ENCODE peak calls at places on chromosomes 1 and 21, in ten cellular contexts. C, X, R, A, D, B, W, O, E and K are unnamed samples.

GRCh38 chr1:30603081-30603858 is 120.1 kb downstream of the MATN1 start:
- DNase-seq in C (no peak), X (no peak), R (no peak), A (no peak), D (no peak), B (no peak), W (no peak), O (no peak), E (no peak), K (no peak)

GRCh38 chr1:101371259-101371658 is 134.4 kb downstream of the S1PR1 start:
- DNase-seq in C (peak; percentile 37), X (no peak), R (no peak), A (no peak), D (no peak), B (peak; percentile 38), W (peak; percentile 96), O (no peak), E (no peak), K (no peak)

GRCh38 chr21:43741425-43742096 is 22.6 kb downstream of the PDXK start:
- DNase-seq in C (no peak), X (no peak), R (no peak), A (no peak), D (no peak), B (no peak), W (no peak), O (no peak), E (no peak), K (no peak)

GRCh38 chr1:13900583-13900982 is 200.6 kb downstream of the PRDM2 start:
- DNase-seq in C (no peak), X (no peak), R (no peak), A (no peak), D (no peak), B (no peak), W (no peak), O (no peak), E (no peak), K (no peak)

GRCh38 chr21:45990741-45991605 is 9.4 kb downstream of the COL6A1 start:
- DNase-seq in C (no peak), X (peak; percentile 25), R (peak; percentile 67), A (peak; percentile 9), D (peak; percentile 34), B (peak; percentile 15), W (no peak), O (peak; percentile 9), E (no peak), K (no peak)

GRCh38 chr21:36207577-36208320 is 51.1 kb downstream of the DOP1B start:
- DNase-seq in C (no peak), X (no peak), R (no peak), A (no peak), D (peak; percentile 29), B (no peak), W (no peak), O (no peak), E (no peak), K (no peak)

GRCh38 chr1:48596036-48596435 is 124.0 kb upstream of the SPATA6 start:
- DNase-seq in C (no peak), X (no peak), R (no peak), A (no peak), D (no peak), B (no peak), W (no peak), O (no peak), E (no peak), K (no peak)

GRCh38 chr21:37593015-37593414 is 226.4 kb downstream of the DYRK1A start:
- DNase-seq in C (no peak), X (no peak), R (no peak), A (no peak), D (peak; percentile 5), B (no peak), W (no peak), O (no peak), E (no peak), K (no peak)

GRCh38 chr21:39232926-39233325 is 49.7 kb upstream of the PSMG1 start:
- DNase-seq in C (no peak), X (no peak), R (no peak), A (no peak), D (peak; percentile 2), B (no peak), W (no peak), O (no peak), E (no peak), K (no peak)

GRCh38 chr1:230037261-230037660 is 29.8 kb upstream of the GALNT2 start:
- DNase-seq in C (no peak), X (no peak), R (no peak), A (no peak), D (no peak), B (no peak), W (no peak), O (no peak), E (no peak), K (no peak)

GRCh38 chr1:183920651-183921050 is 115.7 kb downstream of the RGL1 start:
- DNase-seq in C (no peak), X (no peak), R (no peak), A (no peak), D (no peak), B (no peak), W (no peak), O (no peak), E (no peak), K (no peak)

GRCh38 chr1:28890836-28891235 is 23.5 kb upstream of the EPB41 start:
- DNase-seq in C (no peak), X (no peak), R (no peak), A (no peak), D (no peak), B (no peak), W (no peak), O (no peak), E (no peak), K (no peak)

GRCh38 chr1:28890435-28890834 is 23.9 kb upstream of the EPB41 start:
- DNase-seq in C (no peak), X (no peak), R (no peak), A (no peak), D (no peak), B (no peak), W (no peak), O (no peak), E (no peak), K (no peak)

GRCh38 chr1:28893403-28894102 is 20.8 kb upstream of the EPB41 start:
- DNase-seq in C (no peak), X (no peak), R (no peak), A (no peak), D (peak; percentile 31), B (no peak), W (no peak), O (no peak), E (no peak), K (no peak)

GRCh38 chr1:28889357-28889756 is 25.0 kb upstream of the EPB41 start:
- DNase-seq in C (no peak), X (no peak), R (no peak), A (no peak), D (no peak), B (no peak), W (no peak), O (no peak), E (no peak), K (no peak)

DNA sequence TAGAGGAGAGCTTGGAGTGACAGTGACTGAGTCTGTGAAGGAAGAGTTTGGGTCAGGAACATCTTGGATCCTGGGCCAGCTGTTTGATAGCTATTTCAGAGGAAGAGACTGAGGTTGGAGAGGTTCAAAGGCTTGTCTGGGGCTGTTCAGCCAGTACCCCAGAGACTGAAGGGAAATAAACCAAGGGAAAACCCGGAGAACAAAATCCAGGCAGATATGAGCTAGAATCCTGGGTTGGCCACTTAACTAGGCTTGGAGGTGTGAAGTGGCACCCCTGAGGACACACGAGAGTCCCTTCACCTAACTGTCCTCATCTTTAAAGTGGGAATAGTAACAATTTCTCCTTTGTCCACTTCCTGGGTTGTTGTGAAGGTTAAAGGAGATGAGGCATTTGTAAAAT is 23.1 kb upstream of the EPB41 start:
- DNase-seq in C (no peak), X (no peak), R (no peak), A (no peak), D (no peak), B (no peak), W (no peak), O (no peak), E (no peak), K (no peak)
- TF ChIP-seq POLR2A in C (no peak), X (no peak), R (no peak), A (no peak), D (no peak), B (no peak), W (no peak), O (no peak), E (no peak), K (no peak)

GRCh38 chr1:7679873-7680790 is 91.0 kb upstream of the VAMP3 start:
- DNase-seq in C (no peak), X (peak; percentile 51), R (peak; percentile 78), A (no peak), D (peak; percentile 42), B (no peak), W (no peak), O (peak; percentile 58), E (peak; percentile 45), K (no peak)
- TF ChIP-seq POLR2A in C (no peak), X (no peak), R (no peak), A (no peak), D (no peak), B (peak; percentile 14), W (no peak), O (no peak), E (no peak), K (no peak)

DNA sequence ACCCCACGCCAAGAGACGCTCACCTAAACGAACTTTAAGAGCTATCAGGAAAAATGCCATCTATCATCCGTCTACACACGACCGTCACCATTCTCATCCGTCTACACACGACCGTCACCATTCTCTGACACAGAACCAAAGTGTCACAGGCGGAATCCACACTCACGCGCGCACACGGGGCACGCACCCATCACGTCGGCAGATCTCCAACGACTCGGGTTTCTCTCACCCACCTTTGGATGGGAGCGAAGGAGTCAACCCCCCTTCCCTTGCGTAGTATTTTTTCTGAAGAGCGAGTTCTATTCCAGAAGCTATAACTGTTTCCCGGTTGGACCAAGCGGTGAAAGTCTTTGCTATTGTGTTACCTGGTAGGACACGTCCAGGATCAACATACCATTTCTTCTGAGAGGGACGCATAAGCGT is 937 bp downstream of the DUSP10 start:
- DNase-seq in C (no peak), X (no peak), R (peak; percentile 68), A (no peak), D (no peak), B (peak; percentile 33), W (no peak), O (peak; percentile 13), E (no peak), K (peak; percentile 42)
- TF ChIP-seq POLR2A in C (no peak), X (no peak), R (no peak), A (no peak), D (no peak), B (no peak), W (no peak), O (no peak), E (no peak), K (no peak)

DNA sequence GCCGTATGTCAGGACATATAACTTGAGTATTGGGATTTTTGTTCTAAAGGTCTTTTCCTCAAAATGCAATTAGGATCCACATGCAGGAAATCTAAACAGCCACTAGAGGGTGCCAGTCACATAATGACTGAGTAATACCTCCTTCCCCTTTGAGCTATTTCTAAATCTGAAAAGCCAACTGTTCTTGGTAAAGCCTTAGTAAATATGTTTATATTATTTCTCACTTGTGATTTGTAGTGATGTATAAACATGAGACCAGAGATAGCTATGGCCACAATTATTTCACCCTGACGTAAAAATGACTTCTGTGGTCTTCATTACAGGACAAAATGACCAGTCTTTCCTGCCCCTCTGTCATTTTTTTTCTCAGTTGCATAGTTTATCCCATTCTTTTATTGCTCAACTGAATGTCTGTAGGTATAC is 41.0 kb upstream of the DR1 start:
- DNase-seq in C (no peak), X (no peak), R (no peak), A (no peak), D (peak; percentile 69), B (peak; percentile 72), W (peak; percentile 12), O (peak; percentile 49), E (peak; percentile 47), K (peak; percentile 69)
- TF ChIP-seq POLR2A in C (no peak), X (no peak), R (no peak), A (no peak), D (no peak), B (no peak), W (no peak), O (no peak), E (no peak), K (no peak)